ENCODE peak calls at places on chromosomes 5 and 9, in six cellular contexts. W, T, E, Z, X and J are unnamed samples.

GRCh38 chr5:59430066-59430702 is 463.3 kb downstream of the PDE4D start:
- DNase-seq in Z (no peak), E (no peak), W (no peak), X (no peak), T (no peak), J (no peak)

GRCh38 chr9:18208166-18209059 is 265.5 kb upstream of the ADAMTSL1 start:
- DNase-seq in W (no peak), Z (no peak), X (no peak), T (no peak), E (peak; percentile 26), J (peak; percentile 32)

GRCh38 chr5:149731617-149732400 is 1.7 kb downstream of the PPARGC1B start:
- DNase-seq in X (peak; percentile 86), T (peak; percentile 67), E (peak; percentile 93), Z (peak; percentile 94), W (peak; percentile 50), J (peak; percentile 92)

GRCh38 chr5:100905259-100905914 is 2.3 kb upstream of the ST8SIA4 start:
- DNase-seq in E (no peak), Z (no peak), W (no peak), X (peak; percentile 45), T (peak; percentile 27), J (no peak)

GRCh38 chr5:1044117-1044516 is 35.5 kb downstream of the NKD2 start:
- DNase-seq in X (no peak), E (no peak), T (no peak), Z (peak; percentile 7), W (no peak), J (no peak)

GRCh38 chr5:132205385-132206125 is 22.1 kb downstream of the P4HA2 start:
- DNase-seq in X (no peak), T (no peak), Z (peak; percentile 50), W (no peak), E (peak; percentile 72), J (no peak)

GRCh38 chr5:2262620-2263019 is 379.9 kb upstream of the IRX4 start:
- DNase-seq in W (no peak), T (no peak), E (no peak), Z (no peak), X (no peak), J (no peak)

GRCh38 chr5:54440456-54440893 is 15.0 kb upstream of the HSPB3 start:
- DNase-seq in W (no peak), T (no peak), X (no peak), Z (no peak), E (no peak), J (no peak)

GRCh38 chr9:75085640-75086039 is 2.3 kb downstream of the NMRK1 start:
- DNase-seq in W (no peak), E (no peak), X (no peak), T (no peak), Z (no peak), J (no peak)

GRCh38 chr5:152271420-152271819 is 133.7 kb downstream of the NMUR2 start:
- DNase-seq in E (peak; percentile 27), W (no peak), X (no peak), T (no peak), Z (no peak), J (no peak)

GRCh38 chr5:92332039-92332438 is 948.9 kb upstream of the ARRDC3 start:
- DNase-seq in X (no peak), W (no peak), E (no peak), T (no peak), Z (no peak), J (no peak)

GRCh38 chr5:140176028-140176382 is 1.0 kb downstream of the CYSTM1 start:
- DNase-seq in W (no peak), Z (no peak), E (no peak), T (no peak), X (no peak), J (no peak)

GRCh38 chr9:109910616-109911568 is 130.9 kb downstream of the PALM2AKAP2 start:
- DNase-seq in X (no peak), W (no peak), E (peak; percentile 35), T (no peak), Z (no peak), J (no peak)

GRCh38 chr5:56525117-56525516 is 290.2 kb upstream of the MAP3K1 start:
- DNase-seq in W (no peak), Z (no peak), E (no peak), T (no peak), X (no peak), J (no peak)

GRCh38 chr5:3999929-4000328 is 404.3 kb downstream of the IRX1 start:
- DNase-seq in W (no peak), X (no peak), E (no peak), T (no peak), Z (no peak), J (no peak)

GRCh38 chr9:134367796-134368490 is 41.7 kb downstream of the RXRA start:
- DNase-seq in T (no peak), W (no peak), Z (no peak), E (no peak), X (no peak), J (no peak)

GRCh38 chr9:134370213-134370492 is 43.9 kb downstream of the RXRA start:
- DNase-seq in W (no peak), X (no peak), E (no peak), Z (no peak), T (no peak), J (no peak)

GRCh38 chr9:134370638-134371037 is 44.4 kb downstream of the RXRA start:
- DNase-seq in X (no peak), T (no peak), W (no peak), Z (no peak), E (no peak), J (no peak)

GRCh38 chr9:134368571-134368970 is 42.3 kb downstream of the RXRA start:
- DNase-seq in W (no peak), E (no peak), Z (no peak), X (no peak), T (no peak), J (no peak)

GRCh38 chr9:134369416-134370212 is 43.4 kb downstream of the RXRA start:
- DNase-seq in T (no peak), W (no peak), X (no peak), E (no peak), Z (no peak), J (no peak)
- H3K4me1 ChIP-seq in T (no peaks in the 10 kb centered on the region), W (no peaks in the 10 kb centered on the region), X (peaks cover 91% of the 10 kb centered on the region), E (peaks cover 90% of the 10 kb centered on the region), Z (peaks cover 96% of the 10 kb centered on the region), J (peaks cover 94% of the 10 kb centered on the region)

GRCh38 chr9:7140401-7140800 is 382.6 kb downstream of the KDM4C start:
- DNase-seq in W (no peak), E (no peak), T (no peak), Z (no peak), X (no peak), J (no peak)
- H3K27me3 ChIP-seq in W (no peaks in the 10 kb centered on the region), E (no peaks in the 10 kb centered on the region), T (no peaks in the 10 kb centered on the region), Z (no peaks in the 10 kb centered on the region), X (no peaks in the 10 kb centered on the region), J (no peaks in the 10 kb centered on the region)

GRCh38 chr5:159444441-159445082 is 114.3 kb upstream of the IL12B start:
- DNase-seq in T (peak; percentile 26), X (no peak), Z (no peak), W (no peak), E (no peak), J (no peak)
- H3K4me1 ChIP-seq in T (no peaks in the 10 kb centered on the region), X (no peaks in the 10 kb centered on the region), Z (no peaks in the 10 kb centered on the region), W (no peaks in the 10 kb centered on the region), E (peaks cover 8% of the 10 kb centered on the region), J (no peaks in the 10 kb centered on the region)

GRCh38 chr9:37017546-37017945 is 16.5 kb downstream of the PAX5 start:
- DNase-seq in X (no peak), E (no peak), T (no peak), Z (no peak), W (no peak), J (no peak)
- H3K27me3 ChIP-seq in X (no peaks in the 10 kb centered on the region), E (peaks cover 15% of the 10 kb centered on the region), T (peaks cover 15% of the 10 kb centered on the region), Z (peaks cover 93% of the 10 kb centered on the region), W (peaks cover 37% of the 10 kb centered on the region), J (peaks cover 23% of the 10 kb centered on the region)

GRCh38 chr9:130268521-130269131 is 3.1 kb downstream of the HMCN2 start:
- DNase-seq in X (no peak), T (no peak), Z (peak; percentile 69), E (no peak), W (no peak), J (no peak)
- H3K4me1 ChIP-seq in X (peaks cover 17% of the 10 kb centered on the region), T (no peaks in the 10 kb centered on the region), Z (peaks cover 15% of the 10 kb centered on the region), E (peaks cover 67% of the 10 kb centered on the region), W (no peaks in the 10 kb centered on the region), J (peaks cover 23% of the 10 kb centered on the region)